ENCODE peak calls at places on chromosomes 7 and 10, in four cellular contexts. V is testis, B is gastrocnemius medialis, M is AG04450. U is an unnamed sample.

GRCh38 chr10:36802523-36803153 is 322.8 kb upstream of the ANKRD30A start:
- DNase-seq in V (no peak), B (no peak), M (no peak), U (no peak)

GRCh38 chr7:45695249-45695995 is 121.3 kb downstream of the ADCY1 start:
- DNase-seq in V (no peak), B (no peak), M (no peak), U (no peak)

GRCh38 chr7:142030846-142031245 is 35.2 kb downstream of the MGAM start:
- DNase-seq in V (no peak), B (no peak), M (no peak), U (no peak)

GRCh38 chr10:113960617-113961260 is 82.9 kb upstream of the ADRB1 start:
- DNase-seq in V (no peak), B (no peak), M (no peak), U (no peak)

GRCh38 chr7:102028206-102028826 is 210.9 kb downstream of the CUX1 start:
- DNase-seq in V (no peak), B (no peak), M (no peak), U (no peak)

GRCh38 chr10:8050561-8051108 is 3.9 kb upstream of the GATA3 start:
- DNase-seq in V (no peak), B (no peak), M (no peak), U (no peak)

GRCh38 chr10:12597800-12598750 is 248.7 kb downstream of the CAMK1D start:
- DNase-seq in V (no peak), B (no peak), M (no peak), U (no peak)

GRCh38 chr7:38863609-38864291 is 45.2 kb downstream of the VPS41 start:
- DNase-seq in V (no peak), B (no peak), M (no peak), U (no peak)

GRCh38 chr10:113648478-113648877 is 15.4 kb downstream of the NRAP start:
- DNase-seq in V (no peak), B (peak; percentile 81), M (no peak), U (no peak)

GRCh38 chr7:5692112-5692844 is 89.2 kb downstream of the RNF216 start:
- DNase-seq in V (peak; percentile 87), B (peak; percentile 84), M (peak; percentile 96), U (peak; percentile 92)

GRCh38 chr10:29780096-29780495 is 145.3 kb upstream of the SVIL start:
- DNase-seq in V (no peak), B (no peak), M (no peak), U (no peak)

GRCh38 chr7:157402388-157402703 is 65.5 kb downstream of the DNAJB6 start:
- DNase-seq in V (no peak), B (no peak), M (no peak), U (no peak)

GRCh38 chr7:134636008-134636449 is 10.6 kb upstream of the BPGM start:
- DNase-seq in V (no peak), B (no peak), M (no peak), U (no peak)

GRCh38 chr10:129679207-129679606 is 212.2 kb downstream of the MGMT start:
- DNase-seq in V (no peak), B (no peak), M (no peak), U (no peak)

GRCh38 chr7:81186691-81187090 is 267.8 kb upstream of the SEMA3C start:
- DNase-seq in V (no peak), B (no peak), M (no peak), U (no peak)

GRCh38 chr10:69335063-69335587 is 56.8 kb downstream of the HK1 start:
- DNase-seq in V (peak; percentile 32), B (peak; percentile 51), M (no peak), U (no peak)

GRCh38 chr10:69331161-69331560 is 52.9 kb downstream of the HK1 start:
- DNase-seq in V (no peak), B (no peak), M (no peak), U (no peak)

GRCh38 chr10:69332278-69333010 is 54.1 kb downstream of the HK1 start:
- DNase-seq in V (no peak), B (no peak), M (no peak), U (no peak)

GRCh38 chr10:69334258-69335062 is 56.2 kb downstream of the HK1 start:
- DNase-seq in V (no peak), B (no peak), M (no peak), U (no peak)

GRCh38 chr10:69333205-69333604 is 54.9 kb downstream of the HK1 start:
- DNase-seq in V (no peak), B (peak; percentile 52), M (no peak), U (no peak)
- TF ChIP-seq CTCF in V (no peak), B (peak; percentile 30), M (peak; percentile 44), U (peak; percentile 11)

DNA sequence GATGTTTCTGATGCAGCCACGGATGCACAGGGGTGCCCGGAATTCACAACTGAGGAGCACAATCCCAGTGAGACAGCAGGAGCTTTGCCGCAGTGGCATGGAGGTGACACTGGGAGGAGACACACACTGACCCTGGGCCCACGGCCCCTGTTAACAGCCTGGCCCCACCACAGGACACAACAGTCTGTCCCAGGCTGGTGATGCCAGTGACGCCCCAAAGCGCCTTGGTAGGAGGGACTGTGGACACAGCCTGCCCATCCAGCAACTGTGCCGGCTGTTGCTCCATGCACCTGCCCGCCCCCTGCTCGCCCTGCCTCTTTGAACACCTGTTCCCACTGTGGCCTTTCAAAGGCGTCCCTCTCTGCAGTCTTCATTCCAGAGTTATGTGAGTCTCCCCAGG is 49.8 kb downstream of the KLF6 start:
- DNase-seq in V (no peak), B (peak; percentile 24), M (no peak), U (no peak)
- TF ChIP-seq CTCF in V (no peak), B (peak; percentile 11), M (no peak), U (no peak)

GRCh38 chr10:42754155-42755027 is 28.2 kb upstream of the BMS1 start:
- DNase-seq in V (no peak), B (no peak), M (no peak), U (no peak)
- TF ChIP-seq CTCF in V (no peak), B (no peak), M (peak; percentile 3), U (no peak)

DNA sequence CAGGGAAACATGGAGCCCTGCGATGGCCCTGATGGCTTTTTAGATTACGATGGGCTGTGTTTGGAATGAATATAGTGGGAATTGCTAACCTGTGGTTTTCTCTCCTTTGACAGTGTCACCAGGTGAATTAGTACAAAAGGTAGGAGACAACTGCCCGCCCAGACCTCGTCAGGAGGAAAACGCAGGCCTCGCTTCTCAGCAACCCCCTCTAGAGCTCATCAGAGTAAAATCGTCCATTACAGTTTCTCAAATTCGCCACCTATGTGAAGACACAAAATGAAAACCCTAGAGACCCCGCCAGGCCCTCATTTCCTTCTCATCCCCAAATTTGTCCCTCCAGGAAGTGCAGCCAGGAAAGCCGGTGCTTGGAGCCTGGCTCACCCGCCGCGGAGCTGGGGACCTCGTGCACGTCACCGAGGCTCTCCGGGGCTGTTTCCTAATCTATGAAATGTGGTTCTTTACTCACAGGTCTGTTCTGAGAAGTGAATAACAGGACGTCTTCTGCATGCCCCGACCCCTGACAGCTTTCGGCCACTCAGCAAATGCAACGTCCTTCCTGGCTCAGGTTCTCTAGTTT is 143.7 kb downstream of the VIPR2 start:
- DNase-seq in V (no peak), B (no peak), M (no peak), U (no peak)
- TF ChIP-seq CTCF in V (no peak), B (no peak), M (no peak), U (no peak)

DNA sequence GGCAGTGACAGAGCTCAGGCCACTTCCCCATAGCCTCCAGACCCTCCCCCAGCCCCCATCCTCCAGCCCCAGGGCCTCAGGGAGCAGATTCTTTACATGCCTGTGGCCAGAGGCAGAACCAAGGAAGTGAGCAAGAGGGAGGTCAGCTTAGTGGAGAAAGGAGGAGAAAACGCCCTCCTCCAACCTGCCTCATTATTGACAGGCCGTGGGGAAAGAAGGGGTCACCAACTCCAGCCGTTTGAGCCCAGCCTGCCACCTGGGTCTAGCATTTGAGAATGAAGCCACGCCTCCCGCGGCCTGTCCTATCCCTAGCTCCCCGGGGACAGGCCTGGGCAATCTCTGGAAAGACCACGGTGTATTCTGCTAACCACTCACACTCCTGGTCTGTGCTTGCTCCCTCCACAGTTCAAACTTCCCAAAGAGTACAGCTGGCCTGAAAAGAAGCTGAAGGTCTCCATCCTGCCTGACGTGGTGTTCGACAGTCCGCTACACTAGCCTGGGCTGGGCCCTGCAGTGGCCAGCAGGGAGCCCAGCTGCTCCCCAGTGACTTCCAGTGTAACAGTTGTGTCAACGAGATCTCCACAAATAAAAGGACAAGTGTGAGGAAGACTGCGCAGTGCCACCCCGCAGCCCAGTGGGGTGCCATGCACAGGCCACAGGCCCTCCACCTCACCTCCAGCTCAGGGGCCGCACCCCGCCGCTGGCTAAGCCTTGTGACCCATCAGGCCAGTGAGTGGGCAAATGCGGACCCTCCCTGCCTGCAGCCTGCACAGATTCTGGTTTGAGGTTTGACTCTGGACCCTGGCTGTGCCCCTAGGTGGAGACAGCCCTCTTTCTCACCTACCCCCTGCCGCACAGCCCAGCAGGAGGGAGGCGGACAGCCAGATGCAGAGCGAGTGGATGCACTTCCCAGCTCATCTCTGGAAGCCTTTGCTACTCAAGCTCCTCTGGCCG is 14.3 kb upstream of the TRIM8 start:
- DNase-seq in V (no peak), B (no peak), M (peak; percentile 74), U (peak; percentile 52)
- TF ChIP-seq CTCF in V (no peak), B (no peak), M (no peak), U (no peak)

DNA sequence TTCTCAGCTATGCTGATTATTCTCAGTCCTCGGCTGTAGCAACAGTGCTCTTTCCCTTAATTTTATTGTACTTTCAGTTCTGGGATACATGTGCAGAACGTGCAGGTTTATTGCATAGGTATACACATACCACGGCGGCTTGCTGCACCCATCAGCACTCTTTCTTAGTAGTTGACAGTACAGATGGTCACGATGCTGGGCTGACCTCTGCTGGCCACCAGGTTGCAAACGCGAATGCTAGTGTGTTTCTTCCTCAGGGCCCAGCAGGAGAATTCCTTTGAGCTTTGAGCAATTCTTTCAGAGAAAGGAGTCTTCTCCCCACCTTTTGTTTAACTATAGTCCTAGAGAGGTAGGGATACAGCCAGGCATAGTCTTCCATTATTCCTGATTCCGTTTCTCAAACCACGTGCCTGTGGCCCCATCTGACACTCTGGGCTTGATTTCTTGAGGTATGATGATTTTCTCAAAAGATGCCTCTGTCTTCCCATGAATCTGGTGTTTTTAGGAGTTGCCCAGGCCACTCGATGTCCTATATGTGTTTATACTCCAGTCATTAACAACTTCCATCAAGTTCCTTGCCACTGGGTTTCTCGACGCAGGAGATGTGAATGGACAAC is 48.9 kb upstream of the CDC14C start:
- DNase-seq in V (peak; percentile 82), B (no peak), M (no peak), U (no peak)
- TF ChIP-seq CTCF in V (no peak), B (no peak), M (peak; percentile 15), U (peak; percentile 26)

U was measured in AG09319.